ENCODE peak calls at places on chromosomes 1 and 21, in seven cellular contexts. One of them, this sample, is unnamed.

GRCh38 chr1:205493241-205494085 is 11.0 kb upstream of the CDK18 start:
- DNase-seq in psoas muscle: no peak
- DNase-seq in right lobe of liver: no peak
- DNase-seq in brain microvascular endothelial cell: peak
- DNase-seq in IMR-90: peak
- DNase-seq in GM12878: no peak
- DNase-seq in GM23338: no peak
- DNase-seq in this sample: peak

GRCh38 chr1:210582186-210582981 is 253.7 kb downstream of the HHAT start:
- DNase-seq in psoas muscle: no peak
- DNase-seq in GM23338: no peak
- DNase-seq in brain microvascular endothelial cell: no peak
- DNase-seq in right lobe of liver: no peak
- DNase-seq in GM12878: no peak
- DNase-seq in IMR-90: no peak
- DNase-seq in this sample: no peak

GRCh38 chr1:50717327-50717726 is 242.7 kb downstream of the FAF1 start:
- DNase-seq in right lobe of liver: no peak
- DNase-seq in GM12878: no peak
- DNase-seq in brain microvascular endothelial cell: no peak
- DNase-seq in psoas muscle: no peak
- DNase-seq in IMR-90: no peak
- DNase-seq in GM23338: no peak
- DNase-seq in this sample: no peak

GRCh38 chr1:60668584-60668983 is 413.8 kb upstream of the NFIA start:
- DNase-seq in brain microvascular endothelial cell: no peak
- DNase-seq in IMR-90: no peak
- DNase-seq in right lobe of liver: no peak
- DNase-seq in psoas muscle: no peak
- DNase-seq in GM12878: no peak
- DNase-seq in GM23338: no peak
- DNase-seq in this sample: no peak

GRCh38 chr1:47563206-47563605 is 125.4 kb downstream of the FOXD2 start:
- DNase-seq in brain microvascular endothelial cell: no peak
- DNase-seq in IMR-90: no peak
- DNase-seq in psoas muscle: no peak
- DNase-seq in GM23338: no peak
- DNase-seq in right lobe of liver: no peak
- DNase-seq in GM12878: no peak
- DNase-seq in this sample: no peak

GRCh38 chr1:212982430-212983152 is 32.2 kb downstream of the VASH2 start:
- DNase-seq in IMR-90: peak
- DNase-seq in GM12878: no peak
- DNase-seq in psoas muscle: no peak
- DNase-seq in right lobe of liver: no peak
- DNase-seq in brain microvascular endothelial cell: no peak
- DNase-seq in GM23338: no peak
- DNase-seq in this sample: no peak

GRCh38 chr1:46522184-46522968 is 29.1 kb downstream of the KNCN start:
- DNase-seq in GM12878: no peak
- DNase-seq in GM23338: no peak
- DNase-seq in right lobe of liver: peak
- DNase-seq in psoas muscle: peak
- DNase-seq in IMR-90: peak
- DNase-seq in brain microvascular endothelial cell: peak
- DNase-seq in this sample: peak

GRCh38 chr1:6358144-6358624 is 35.4 kb downstream of the ACOT7 start:
- DNase-seq in psoas muscle: no peak
- DNase-seq in right lobe of liver: no peak
- DNase-seq in IMR-90: no peak
- DNase-seq in GM23338: no peak
- DNase-seq in brain microvascular endothelial cell: no peak
- DNase-seq in GM12878: no peak
- DNase-seq in this sample: peak

GRCh38 chr21:41043008-41043407 is 125.0 kb upstream of the BACE2 start:
- DNase-seq in GM23338: peak
- DNase-seq in GM12878: no peak
- DNase-seq in brain microvascular endothelial cell: no peak
- DNase-seq in psoas muscle: no peak
- DNase-seq in IMR-90: no peak
- DNase-seq in right lobe of liver: no peak
- DNase-seq in this sample: no peak

GRCh38 chr1:168135982-168136708 is 585 bp downstream of the GPR161 start:
- DNase-seq in GM23338: peak
- DNase-seq in brain microvascular endothelial cell: no peak
- DNase-seq in right lobe of liver: peak
- DNase-seq in GM12878: no peak
- DNase-seq in psoas muscle: peak
- DNase-seq in IMR-90: peak
- DNase-seq in this sample: peak

GRCh38 chr1:89657886-89658285 is 25.0 kb downstream of the LRRC8C start:
- DNase-seq in IMR-90: peak
- DNase-seq in GM12878: peak
- DNase-seq in right lobe of liver: no peak
- DNase-seq in brain microvascular endothelial cell: no peak
- DNase-seq in GM23338: no peak
- DNase-seq in psoas muscle: no peak
- DNase-seq in this sample: no peak

GRCh38 chr1:161705537-161705936 is 1.5 kb upstream of the FCRLA start:
- DNase-seq in psoas muscle: no peak
- DNase-seq in right lobe of liver: no peak
- DNase-seq in GM23338: no peak
- DNase-seq in brain microvascular endothelial cell: no peak
- DNase-seq in IMR-90: no peak
- DNase-seq in GM12878: no peak
- DNase-seq in this sample: no peak

GRCh38 chr1:214808845-214809460 is 206.0 kb downstream of the CENPF start:
- DNase-seq in brain microvascular endothelial cell: peak
- DNase-seq in right lobe of liver: no peak
- DNase-seq in psoas muscle: no peak
- DNase-seq in GM23338: peak
- DNase-seq in GM12878: no peak
- DNase-seq in IMR-90: peak
- DNase-seq in this sample: peak

GRCh38 chr1:5856246-5856815 is 135.9 kb downstream of the NPHP4 start:
- DNase-seq in GM12878: no peak
- DNase-seq in GM23338: peak
- DNase-seq in psoas muscle: no peak
- DNase-seq in IMR-90: peak
- DNase-seq in right lobe of liver: no peak
- DNase-seq in brain microvascular endothelial cell: peak
- DNase-seq in this sample: no peak

GRCh38 chr1:109761227-109762038 is 2.3 kb downstream of the EPS8L3 start:
- DNase-seq in GM23338: no peak
- DNase-seq in psoas muscle: no peak
- DNase-seq in right lobe of liver: no peak
- DNase-seq in IMR-90: no peak
- DNase-seq in GM12878: no peak
- DNase-seq in brain microvascular endothelial cell: no peak
- DNase-seq in this sample: no peak

GRCh38 chr1:235409045-235409820 is 42.0 kb downstream of the TBCE start:
- DNase-seq in psoas muscle: no peak
- DNase-seq in GM12878: no peak
- DNase-seq in right lobe of liver: no peak
- DNase-seq in IMR-90: no peak
- DNase-seq in GM23338: no peak
- DNase-seq in brain microvascular endothelial cell: no peak
- DNase-seq in this sample: no peak

DNA sequence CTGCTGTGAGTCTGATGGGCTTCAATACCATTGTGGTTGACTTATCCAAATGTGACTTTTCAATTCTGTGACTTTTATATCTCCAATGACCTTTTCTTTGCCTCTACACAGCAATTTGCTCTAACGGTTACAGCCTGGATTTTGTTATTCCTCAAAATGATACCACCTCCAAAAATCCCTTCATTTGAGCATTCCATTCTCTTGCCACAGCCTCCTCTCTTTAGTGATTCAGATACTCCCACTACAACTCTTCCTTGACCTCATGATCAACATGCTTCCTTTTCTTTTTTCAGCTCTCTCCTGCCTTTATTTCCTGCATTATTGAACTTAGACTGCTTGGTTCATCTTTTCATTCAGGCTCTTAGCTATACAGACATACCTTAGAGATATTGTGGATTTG is 16.6 kb upstream of the IL19 start:
- DNase-seq in GM12878: no peak
- DNase-seq in brain microvascular endothelial cell: no peak
- DNase-seq in GM23338: no peak
- DNase-seq in IMR-90: peak
- DNase-seq in right lobe of liver: no peak
- DNase-seq in psoas muscle: no peak
- DNase-seq in this sample: peak
- H3K27ac ChIP-seq in GM12878: no peak
- H3K27ac ChIP-seq in brain microvascular endothelial cell: no peak
- H3K27ac ChIP-seq in GM23338: no peak
- H3K27ac ChIP-seq in IMR-90: no peak
- H3K27ac ChIP-seq in right lobe of liver: no peak
- H3K27ac ChIP-seq in psoas muscle: no peak
- H3K27ac ChIP-seq in this sample: no peak

GRCh38 chr1:39572379-39573096 is 4.1 kb downstream of the PABPC4 start:
- DNase-seq in GM23338: no peak
- DNase-seq in brain microvascular endothelial cell: no peak
- DNase-seq in IMR-90: no peak
- DNase-seq in psoas muscle: no peak
- DNase-seq in right lobe of liver: no peak
- DNase-seq in GM12878: no peak
- DNase-seq in this sample: no peak

GRCh38 chr1:39569034-39569433 is 7.6 kb downstream of the PABPC4 start:
- DNase-seq in right lobe of liver: no peak
- DNase-seq in IMR-90: no peak
- DNase-seq in psoas muscle: no peak
- DNase-seq in GM23338: no peak
- DNase-seq in brain microvascular endothelial cell: no peak
- DNase-seq in GM12878: no peak
- DNase-seq in this sample: no peak

GRCh38 chr1:39571178-39571483 is 5.5 kb downstream of the PABPC4 start:
- DNase-seq in IMR-90: no peak
- DNase-seq in GM12878: no peak
- DNase-seq in brain microvascular endothelial cell: no peak
- DNase-seq in right lobe of liver: no peak
- DNase-seq in psoas muscle: no peak
- DNase-seq in GM23338: no peak
- DNase-seq in this sample: no peak

GRCh38 chr1:39568208-39568607 is 8.4 kb downstream of the PABPC4 start:
- DNase-seq in brain microvascular endothelial cell: no peak
- DNase-seq in GM23338: no peak
- DNase-seq in right lobe of liver: no peak
- DNase-seq in GM12878: no peak
- DNase-seq in IMR-90: no peak
- DNase-seq in psoas muscle: no peak
- DNase-seq in this sample: no peak

DNA sequence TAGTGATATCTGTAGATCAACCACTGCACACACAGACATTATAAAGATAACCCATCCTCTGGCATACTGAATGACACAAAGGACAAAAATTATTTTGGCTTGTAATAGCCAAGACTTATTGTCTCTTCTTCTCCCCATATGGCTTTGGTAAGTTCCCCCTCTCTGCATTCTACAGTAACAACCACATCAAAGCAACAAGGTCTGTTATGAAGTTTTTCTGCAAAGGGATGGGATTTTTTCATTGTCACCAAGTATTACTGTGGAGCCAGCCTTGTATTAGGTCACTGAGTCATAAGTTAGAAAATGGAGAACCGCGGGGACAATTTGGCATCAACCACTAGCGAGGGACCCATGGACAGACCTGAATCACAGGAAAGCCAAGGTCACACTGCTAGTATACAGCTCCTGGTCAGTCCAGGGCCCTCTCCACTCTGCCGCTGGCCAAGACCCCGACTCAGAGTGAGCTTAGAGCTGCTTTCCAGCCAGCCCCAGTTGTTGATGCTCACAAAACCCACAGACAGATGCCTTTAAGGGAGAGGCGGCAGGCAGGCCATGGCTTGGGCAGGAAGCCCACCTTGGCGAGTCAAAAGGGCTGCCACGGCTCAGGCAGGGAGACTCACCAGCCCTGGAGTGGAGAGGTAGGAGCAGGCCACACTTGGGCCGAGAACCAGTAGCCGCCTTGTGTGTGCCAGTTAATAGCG is 6.0 kb downstream of the PABPC4 start:
- DNase-seq in right lobe of liver: no peak
- DNase-seq in psoas muscle: no peak
- DNase-seq in GM12878: no peak
- DNase-seq in IMR-90: no peak
- DNase-seq in brain microvascular endothelial cell: no peak
- DNase-seq in GM23338: no peak
- DNase-seq in this sample: no peak
- H3K27ac ChIP-seq in right lobe of liver: no peak
- H3K27ac ChIP-seq in psoas muscle: peak
- H3K27ac ChIP-seq in GM12878: no peak
- H3K27ac ChIP-seq in IMR-90: no peak
- H3K27ac ChIP-seq in brain microvascular endothelial cell: no peak
- H3K27ac ChIP-seq in GM23338: no peak
- H3K27ac ChIP-seq in this sample: no peak

DNA sequence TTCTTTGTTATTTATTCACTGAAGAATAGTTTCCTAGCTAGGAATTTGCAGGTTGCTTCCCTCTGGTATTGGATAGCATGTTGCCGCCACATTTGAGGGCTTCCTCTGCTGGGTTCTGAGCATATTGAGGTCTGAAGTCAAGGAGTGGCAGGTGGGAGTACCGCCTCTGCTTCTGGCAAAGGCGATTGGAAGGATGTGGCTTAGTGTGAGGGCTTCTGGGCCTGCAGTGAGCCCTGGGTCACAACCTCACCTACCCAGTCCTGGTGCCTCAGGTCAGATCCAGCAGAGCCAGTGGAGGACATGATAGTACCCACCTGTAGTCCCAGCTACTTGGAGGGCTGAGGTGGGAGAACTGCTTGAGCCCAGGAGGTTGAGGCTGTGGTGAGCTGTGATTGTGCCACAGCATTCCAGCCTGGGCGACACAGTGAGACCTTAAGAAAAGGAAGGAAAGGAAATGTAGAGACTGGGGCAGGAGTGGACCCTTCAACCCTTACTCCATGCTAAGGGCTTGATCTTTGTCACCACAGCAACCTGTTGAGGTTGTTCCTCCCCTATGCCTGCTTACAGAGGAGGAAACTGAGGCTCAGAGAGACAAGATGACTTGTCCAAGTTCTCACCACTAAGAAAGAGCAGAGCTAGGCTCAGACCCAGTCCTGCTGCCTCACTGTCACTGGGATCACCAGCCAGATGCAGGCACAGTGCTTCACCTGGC is 22.8 kb downstream of the A3GALT2 start:
- DNase-seq in GM12878: no peak
- DNase-seq in right lobe of liver: no peak
- DNase-seq in GM23338: no peak
- DNase-seq in brain microvascular endothelial cell: no peak
- DNase-seq in IMR-90: no peak
- DNase-seq in psoas muscle: no peak
- DNase-seq in this sample: no peak
- H3K27ac ChIP-seq in GM12878: no peak
- H3K27ac ChIP-seq in right lobe of liver: no peak
- H3K27ac ChIP-seq in GM23338: no peak
- H3K27ac ChIP-seq in brain microvascular endothelial cell: no peak
- H3K27ac ChIP-seq in IMR-90: no peak
- H3K27ac ChIP-seq in psoas muscle: no peak
- H3K27ac ChIP-seq in this sample: no peak

DNA sequence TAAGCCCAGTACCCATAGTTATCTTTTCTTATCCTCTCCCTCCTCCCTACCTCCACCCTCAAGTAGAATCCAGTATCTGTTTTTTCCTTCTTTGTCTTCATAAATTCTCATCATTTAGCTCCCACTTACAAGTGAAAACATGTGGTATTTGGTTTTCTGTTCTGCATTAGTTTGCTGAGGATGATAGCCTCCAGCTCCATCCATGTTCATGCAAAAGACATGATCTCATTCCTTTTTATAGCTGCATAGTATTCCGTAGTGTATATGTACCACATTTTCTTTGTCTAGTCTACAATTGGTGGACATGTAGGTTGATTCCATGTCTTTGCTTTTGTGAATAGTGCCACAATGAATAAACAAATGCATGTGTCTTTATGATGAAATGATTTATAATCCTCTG is 55.2 kb downstream of the PRKACB start:
- DNase-seq in right lobe of liver: no peak
- DNase-seq in brain microvascular endothelial cell: no peak
- DNase-seq in GM12878: no peak
- DNase-seq in GM23338: no peak
- DNase-seq in psoas muscle: no peak
- DNase-seq in IMR-90: no peak
- DNase-seq in this sample: no peak
- H3K27ac ChIP-seq in right lobe of liver: no peak
- H3K27ac ChIP-seq in brain microvascular endothelial cell: no peak
- H3K27ac ChIP-seq in GM12878: no peak
- H3K27ac ChIP-seq in GM23338: no peak
- H3K27ac ChIP-seq in psoas muscle: no peak
- H3K27ac ChIP-seq in IMR-90: no peak
- H3K27ac ChIP-seq in this sample: no peak

This sample was measured in mammary epithelial cell.